ENCODE peak calls at places on chromosomes 2 and 18, in four cellular contexts. G is H1, R is SK-N-SH, L is GM12878. P is an unnamed sample.

GRCh38 chr2:216015722-216016464 is 2.5 kb upstream of the MREG start:
- DNase-seq in G (no peak), R (no peak), L (peak; percentile 87), P (no peak)

GRCh38 chr2:222088561-222088960 is 210.2 kb downstream of the PAX3 start:
- DNase-seq in G (no peak), R (no peak), L (no peak), P (no peak)

GRCh38 chr2:233331536-233331935 is 22.8 kb upstream of the DGKD start:
- DNase-seq in G (no peak), R (no peak), L (peak; percentile 80), P (no peak)

GRCh38 chr2:1561793-1562521 is 148.7 kb downstream of the TPO start:
- DNase-seq in G (no peak), R (no peak), L (no peak), P (no peak)

GRCh38 chr2:183348492-183348891 is 224.2 kb downstream of the NUP35 start:
- DNase-seq in G (no peak), R (no peak), L (peak; percentile 38), P (no peak)

GRCh38 chr2:219297766-219298456 is 11.3 kb downstream of the PTPRN start:
- DNase-seq in G (no peak), R (no peak), L (no peak), P (no peak)

GRCh38 chr2:197827618-197828017 is 23.2 kb downstream of the PLCL1 start:
- DNase-seq in G (no peak), R (no peak), L (no peak), P (no peak)

GRCh38 chr2:119475225-119475856 is 43.7 kb downstream of the TMEM37 start:
- DNase-seq in G (peak; percentile 27), R (no peak), L (no peak), P (peak; percentile 32)

GRCh38 chr2:26298638-26299393 is 47.1 kb upstream of the SELENOI start:
- DNase-seq in G (no peak), R (no peak), L (peak; percentile 9), P (peak; percentile 27)

GRCh38 chr2:133362061-133362476 is 206.2 kb downstream of the NCKAP5 start:
- DNase-seq in G (no peak), R (no peak), L (no peak), P (no peak)

GRCh38 chr2:197455428-197455827 is 2.1 kb downstream of the COQ10B start:
- DNase-seq in G (no peak), R (no peak), L (no peak), P (no peak)

GRCh38 chr2:190903693-190904450 is 23.3 kb downstream of the GLS start:
- DNase-seq in G (no peak), R (no peak), L (no peak), P (no peak)

GRCh38 chr18:9627642-9628041 is 13.3 kb upstream of the PPP4R1 start:
- DNase-seq in G (no peak), R (no peak), L (no peak), P (no peak)

GRCh38 chr2:70977605-70978205 is 725 bp upstream of the ANKRD53 start:
- DNase-seq in G (no peak), R (peak; percentile 7), L (no peak), P (peak; percentile 36)

GRCh38 chr2:65403529-65403915 is 28.9 kb downstream of the SPRED2 start:
- DNase-seq in G (no peak), R (no peak), L (no peak), P (no peak)

GRCh38 chr18:22277758-22278157 is 108.4 kb downstream of the GATA6 start:
- DNase-seq in G (no peak), R (no peak), L (no peak), P (no peak)

GRCh38 chr2:221753401-221753800 is 181.3 kb upstream of the EPHA4 start:
- DNase-seq in G (no peak), R (no peak), L (no peak), P (no peak)

GRCh38 chr2:158497486-158497885 is 40.7 kb downstream of the PKP4 start:
- DNase-seq in G (no peak), R (no peak), L (no peak), P (peak; percentile 55)

GRCh38 chr2:63058742-63059433 is 8.3 kb downstream of the OTX1 start:
- DNase-seq in G (no peak), R (peak; percentile 68), L (no peak), P (no peak)

GRCh38 chr18:55839350-55839749 is 251.4 kb upstream of the TCF4 start:
- DNase-seq in G (no peak), R (no peak), L (no peak), P (no peak)

GRCh38 chr18:26021061-26021754 is 69.2 kb downstream of the SS18 start:
- DNase-seq in G (no peak), R (no peak), L (no peak), P (no peak)

GRCh38 chr2:215830313-215830712 is 183.0 kb downstream of the MREG start:
- DNase-seq in G (no peak), R (no peak), L (no peak), P (peak; percentile 55)

GRCh38 chr2:36713300-36713699 is 16.8 kb downstream of the VIT start:
- DNase-seq in G (no peak), R (no peak), L (no peak), P (no peak)

GRCh38 chr2:23926289-23926749 is 604 bp downstream of the ATAD2B start:
- DNase-seq in G (no peak), R (peak; percentile 84), L (no peak), P (no peak)

GRCh38 chr2:140589273-140589672 is 1541.5 kb downstream of the LRP1B start:
- DNase-seq in G (no peak), R (no peak), L (no peak), P (no peak)

GRCh38 chr2:136167721-136168470 is 49.9 kb upstream of the CXCR4 start:
- DNase-seq in G (no peak), R (no peak), L (no peak), P (no peak)

DNA sequence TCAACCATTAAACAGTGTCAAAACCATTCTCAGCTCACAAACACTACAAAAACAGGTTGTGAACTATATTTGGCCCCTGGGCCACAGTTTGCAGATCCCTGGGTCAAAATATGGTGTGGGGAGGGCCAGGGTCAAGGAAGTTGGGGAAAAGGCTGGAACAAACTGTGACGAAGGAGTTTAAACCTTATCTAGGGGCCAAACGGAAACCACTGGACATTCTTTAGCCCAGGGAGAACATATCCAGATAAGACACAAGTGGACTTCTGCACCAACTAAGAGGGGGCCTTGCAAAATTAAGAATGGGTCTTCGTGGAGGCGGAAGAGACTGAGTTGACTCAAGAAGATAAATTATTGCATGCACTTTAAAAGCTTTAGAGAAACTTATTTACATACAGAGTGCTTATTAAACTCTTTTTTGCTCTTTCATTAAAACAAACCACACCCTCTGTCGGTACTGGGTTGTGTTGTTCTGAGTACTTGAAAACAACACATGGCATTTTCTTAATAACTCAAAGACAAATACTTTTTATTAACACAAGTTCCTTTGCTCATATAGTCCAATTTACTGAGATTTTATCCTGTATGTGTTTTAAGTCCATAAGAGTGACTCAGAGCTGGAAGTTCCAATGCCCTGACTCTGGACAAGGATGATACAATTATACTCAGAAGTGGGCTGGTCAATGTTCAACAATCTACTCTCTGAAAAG is 5.3 kb upstream of the ASAP2 start:
- DNase-seq in G (no peak), R (no peak), L (no peak), P (no peak)
- TF ChIP-seq TCF12 in G (no peak), R (peak; percentile 79), L (no peak), P (no peak)

GRCh38 chr18:45567123-45567522 is 48.2 kb upstream of the SLC14A2 start:
- DNase-seq in G (no peak), R (no peak), L (no peak), P (no peak)
- TF ChIP-seq RFX5 in G (no peak), R (no peak), L (no peak), P (no peak)

GRCh38 chr2:38245114-38245641 is 131.9 kb downstream of the ATL2 start:
- DNase-seq in G (no peak), R (no peak), L (no peak), P (no peak)
- TF ChIP-seq SIN3A in G (no peak), R (no peak), L (no peak), P (no peak)

DNA sequence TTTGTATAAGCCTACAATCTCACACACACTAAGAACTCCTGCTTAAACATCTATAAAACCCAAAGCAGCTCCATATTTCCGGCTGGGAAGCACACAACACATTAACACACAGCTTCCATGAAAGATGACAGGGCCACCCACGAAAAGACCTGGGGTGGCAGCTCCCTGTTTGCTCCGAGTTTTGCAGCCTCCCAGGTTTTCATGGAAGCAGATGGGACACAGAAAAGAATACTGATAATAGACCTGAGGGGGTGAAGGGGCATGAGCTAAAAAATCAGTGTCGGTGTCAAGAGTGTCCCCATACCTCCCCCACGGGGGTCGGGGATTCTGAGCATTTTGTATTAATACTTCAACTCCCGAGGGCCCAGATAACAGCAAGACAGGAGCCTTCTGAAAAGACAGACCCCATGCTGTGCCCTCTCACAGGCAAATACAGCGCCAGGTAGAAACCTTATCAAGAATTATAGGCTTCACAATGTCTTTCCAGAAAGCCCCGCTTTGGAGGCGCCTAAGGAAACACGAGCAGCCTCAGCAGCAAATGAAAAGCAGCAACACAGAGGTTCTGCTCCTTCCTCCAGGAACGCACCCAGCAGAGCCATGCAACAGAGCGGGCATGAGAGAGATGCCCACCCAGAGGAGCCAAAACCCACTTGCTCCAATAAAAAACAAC is 50.5 kb downstream of the ZNF516 start:
- DNase-seq in G (no peak), R (no peak), L (no peak), P (no peak)
- TF ChIP-seq TCF12 in G (no peak), R (no peak), L (no peak), P (no peak)

DNA sequence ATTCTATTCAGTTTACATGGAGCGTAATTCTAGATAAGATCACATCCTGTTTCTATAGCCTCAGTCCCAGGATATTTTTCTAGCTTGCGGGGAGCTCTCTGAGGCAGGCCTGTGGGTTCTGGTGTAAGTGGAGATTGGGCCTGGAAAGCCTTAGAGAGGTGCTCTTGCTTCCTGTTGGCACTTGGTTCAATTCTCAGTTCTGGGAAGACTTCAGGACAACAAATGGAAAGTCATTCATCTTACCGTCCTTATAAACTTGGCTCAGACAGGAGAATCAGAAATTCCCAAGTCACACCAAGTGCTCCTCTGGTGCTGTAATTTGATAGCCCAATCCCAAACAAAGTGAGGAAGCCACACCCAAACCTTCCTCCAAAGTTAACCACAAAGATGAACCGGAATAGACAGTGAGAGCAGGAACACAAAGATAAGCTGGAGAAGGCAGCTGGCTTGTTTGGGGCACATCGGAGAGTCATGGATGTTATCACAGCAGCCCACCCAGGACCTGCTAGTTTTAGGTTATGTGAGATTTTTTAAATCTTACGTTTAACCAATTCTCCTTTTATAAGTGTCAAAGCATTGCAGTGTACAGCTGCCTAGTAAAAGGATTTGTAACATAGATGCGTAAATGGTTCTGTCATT is 144.3 kb upstream of the MAP3K20 start:
- DNase-seq in G (no peak), R (peak; percentile 59), L (no peak), P (no peak)
- TF ChIP-seq RFX5 in G (no peak), R (no peak), L (no peak), P (no peak)

DNA sequence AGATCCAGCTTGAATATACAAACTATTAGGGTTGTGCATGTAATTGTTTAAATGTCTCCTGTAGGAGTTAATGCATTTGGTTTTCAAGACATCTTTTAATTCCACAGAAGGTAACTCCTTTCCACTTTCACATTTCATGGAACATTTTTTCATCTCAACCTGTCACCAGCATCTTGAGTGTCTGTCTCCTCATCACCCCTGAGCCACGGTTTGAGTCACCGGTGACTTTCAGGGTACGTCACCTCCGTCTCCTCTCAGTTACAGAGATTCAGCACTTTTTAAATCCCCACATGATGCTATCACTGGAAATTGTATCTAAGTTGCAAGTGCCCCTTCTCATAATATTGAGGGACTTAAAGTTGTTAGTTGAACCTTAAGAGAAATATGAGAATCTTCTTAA is 25.3 kb downstream of the GPR55 start:
- DNase-seq in G (no peak), R (no peak), L (no peak), P (no peak)
- TF ChIP-seq SIN3A in G (no peak), R (no peak), L (no peak), P (no peak)

P was measured in HepG2.